ENCODE peak calls at places on chromosomes 2 and 18, in six cellular contexts. T, O, M, Y, F and V are unnamed samples.

GRCh38 chr2:186841940-186842339 is 7.0 kb downstream of the ZSWIM2 start:
- DNase-seq in T (peak; percentile 81), M (no peak), Y (no peak), F (no peak), O (no peak), V (no peak)

GRCh38 chr2:161085041-161085598 is 75.1 kb upstream of the TANK start:
- DNase-seq in O (no peak), T (peak; percentile 28), M (no peak), Y (no peak), F (no peak), V (no peak)

GRCh38 chr2:113240915-113241911 is 37.5 kb downstream of the PAX8 start:
- DNase-seq in M (peak; percentile 13), Y (no peak), F (peak; percentile 87), O (peak; percentile 100), T (peak; percentile 99), V (peak; percentile 58)

GRCh38 chr2:120767486-120768005 is 31.9 kb downstream of the GLI2 start:
- DNase-seq in F (no peak), Y (no peak), T (no peak), O (no peak), M (no peak), V (no peak)

GRCh38 chr2:68466361-68466777 is 725 bp downstream of the FBXO48 start:
- DNase-seq in F (peak; percentile 35), Y (no peak), T (peak; percentile 78), M (no peak), O (no peak), V (peak; percentile 27)

GRCh38 chr18:3747176-3747973 is 297.4 kb downstream of the TGIF1 start:
- DNase-seq in M (no peak), T (peak; percentile 77), Y (no peak), O (no peak), F (no peak), V (peak; percentile 55)

GRCh38 chr18:10241571-10241970 is 212.9 kb upstream of the APCDD1 start:
- DNase-seq in Y (no peak), T (no peak), O (no peak), F (no peak), M (no peak), V (no peak)

GRCh38 chr2:96950391-96951124 is 35.8 kb downstream of the FAM178B start:
- DNase-seq in F (no peak), O (no peak), M (no peak), Y (no peak), T (no peak), V (no peak)

GRCh38 chr2:25228848-25229674 is 60.7 kb upstream of the POMC start:
- DNase-seq in T (peak; percentile 72), M (peak; percentile 80), Y (peak; percentile 68), F (peak; percentile 96), O (peak; percentile 48), V (peak; percentile 70)

GRCh38 chr2:168157070-168157469 is 90.3 kb downstream of the STK39 start:
- DNase-seq in M (no peak), T (no peak), O (no peak), Y (no peak), F (no peak), V (no peak)
- H3K36me3 ChIP-seq in M (no peaks in the 10 kb centered on the region), T (peaks cover 5% of the 10 kb centered on the region), O (no peaks in the 10 kb centered on the region), Y (no peaks in the 10 kb centered on the region), F (no peaks in the 10 kb centered on the region), V (peaks cover 7% of the 10 kb centered on the region)

GRCh38 chr2:61335226-61335625 is 135.7 kb downstream of the USP34 start:
- DNase-seq in T (no peak), F (peak; percentile 33), Y (no peak), O (no peak), M (no peak), V (no peak)
- H3K36me3 ChIP-seq in T (peaks cover 16% of the 10 kb centered on the region), F (no peaks in the 10 kb centered on the region), Y (peaks cover 2% of the 10 kb centered on the region), O (peaks cover 30% of the 10 kb centered on the region), M (peaks cover 66% of the 10 kb centered on the region), V (peaks cover 2% of the 10 kb centered on the region)

GRCh38 chr2:60780741-60781140 is 24.7 kb downstream of the PAPOLG start:
- DNase-seq in M (no peak), O (no peak), T (no peak), F (no peak), Y (no peak), V (no peak)
- H3K36me3 ChIP-seq in M (peaks cover 72% of the 10 kb centered on the region), O (peaks cover 18% of the 10 kb centered on the region), T (peaks cover 36% of the 10 kb centered on the region), F (peaks cover 5% of the 10 kb centered on the region), Y (peaks cover 19% of the 10 kb centered on the region), V (peaks cover 10% of the 10 kb centered on the region)

GRCh38 chr2:8802741-8803140 is 34.7 kb downstream of the KIDINS220 start:
- DNase-seq in O (no peak), T (no peak), Y (no peak), F (peak; percentile 6), M (no peak), V (no peak)
- H3K36me3 ChIP-seq in O (no peaks in the 10 kb centered on the region), T (peaks cover 25% of the 10 kb centered on the region), Y (peaks cover 5% of the 10 kb centered on the region), F (peaks cover 1% of the 10 kb centered on the region), M (peaks cover 8% of the 10 kb centered on the region), V (peaks cover 14% of the 10 kb centered on the region)

DNA sequence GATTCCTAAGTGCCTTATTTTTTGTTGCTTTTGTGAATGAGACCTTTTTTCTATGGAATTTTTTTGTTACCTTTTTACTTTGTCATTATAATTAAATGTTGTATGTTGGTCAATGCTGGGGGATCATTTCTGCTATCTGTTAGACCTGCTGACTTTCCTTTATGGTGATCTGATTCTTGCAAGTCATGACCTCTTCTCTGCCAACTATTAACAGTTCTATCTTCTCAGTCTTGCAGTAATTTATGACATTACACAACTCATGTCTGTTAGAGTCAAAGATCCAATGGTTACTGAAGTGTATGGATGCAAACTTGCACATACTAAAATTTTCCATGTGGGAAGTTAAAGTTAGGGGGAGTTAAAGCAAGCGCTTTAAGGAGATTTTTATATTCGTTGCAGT is 18.0 kb downstream of the NPC1 start:
- DNase-seq in T (no peak), F (no peak), M (no peak), O (no peak), Y (no peak), V (no peak)
- H3K36me3 ChIP-seq in T (peaks cover 29% of the 10 kb centered on the region), F (peaks cover 7% of the 10 kb centered on the region), M (peaks cover 59% of the 10 kb centered on the region), O (peaks cover 30% of the 10 kb centered on the region), Y (peaks cover 8% of the 10 kb centered on the region), V (peaks cover 28% of the 10 kb centered on the region)

DNA sequence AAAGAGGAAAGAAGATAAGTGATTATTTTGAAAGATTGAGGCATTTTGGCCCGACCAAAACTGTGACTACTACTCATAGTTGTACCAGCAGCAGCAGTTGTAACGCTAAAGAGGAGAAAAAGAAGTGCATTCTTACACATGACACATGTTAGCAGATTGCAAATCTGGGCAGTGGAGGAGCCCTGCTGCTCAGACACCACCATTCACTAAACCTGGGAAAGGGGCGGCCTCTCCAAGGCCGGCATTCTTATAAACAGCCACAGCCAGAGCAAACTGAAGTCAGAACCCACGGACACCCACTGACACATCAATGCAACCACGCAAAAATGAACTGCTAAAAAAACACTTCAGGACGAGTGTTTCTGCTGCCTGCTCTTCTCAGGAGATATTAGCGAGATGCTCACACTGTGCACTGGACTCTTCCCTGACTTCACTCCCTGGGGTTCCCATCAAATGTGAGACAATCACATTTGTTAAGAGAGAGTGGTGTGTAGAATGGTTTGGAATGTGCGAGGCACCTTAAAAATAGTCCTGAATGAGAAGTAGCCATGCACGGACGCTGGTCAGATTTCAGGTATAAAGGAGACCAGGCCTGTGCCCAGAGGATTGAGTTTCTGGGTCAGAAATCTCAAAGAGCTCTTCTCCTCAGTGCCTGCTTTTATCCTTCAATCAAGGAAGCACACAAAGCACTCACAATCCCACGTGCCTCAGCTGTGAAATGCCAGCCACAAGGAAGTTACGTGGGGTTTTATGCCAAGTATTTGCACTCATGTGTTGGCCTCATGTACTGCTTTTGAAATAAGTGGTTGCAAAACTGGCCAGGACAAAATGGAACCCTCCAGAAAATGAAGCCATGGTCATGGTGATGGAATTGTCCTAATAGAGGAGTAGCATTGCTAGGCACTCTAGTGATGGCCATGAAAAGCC is 83.4 kb downstream of the MTCL1 start:
- DNase-seq in M (no peak), F (no peak), Y (no peak), O (no peak), T (peak; percentile 49), V (no peak)
- H3K36me3 ChIP-seq in M (peaks cover 48% of the 10 kb centered on the region), F (peaks cover 3% of the 10 kb centered on the region), Y (no peaks in the 10 kb centered on the region), O (peaks cover 5% of the 10 kb centered on the region), T (peaks cover 72% of the 10 kb centered on the region), V (no peaks in the 10 kb centered on the region)

GRCh38 chr2:218644721-218645120 is 14.7 kb downstream of the ZNF142 start:
- DNase-seq in O (no peak), T (no peak), F (no peak), Y (peak; percentile 22), M (no peak), V (no peak)
- H3K36me3 ChIP-seq in O (peaks cover 20% of the 10 kb centered on the region), T (peaks cover 72% of the 10 kb centered on the region), F (peaks cover 32% of the 10 kb centered on the region), Y (peaks cover 42% of the 10 kb centered on the region), M (peaks cover 74% of the 10 kb centered on the region), V (peaks cover 30% of the 10 kb centered on the region)

GRCh38 chr2:240519396-240520142 is 38.2 kb downstream of the ANKMY1 start:
- DNase-seq in Y (no peak), M (no peak), T (peak; percentile 40), O (no peak), F (no peak), V (no peak)

GRCh38 chr2:240520974-240521350 is 36.8 kb downstream of the ANKMY1 start:
- DNase-seq in F (no peak), Y (no peak), T (no peak), M (no peak), O (no peak), V (no peak)

GRCh38 chr2:240522406-240522805 is 35.4 kb downstream of the ANKMY1 start:
- DNase-seq in Y (no peak), O (no peak), T (no peak), M (no peak), F (no peak), V (no peak)

GRCh38 chr2:240518981-240519380 is 38.8 kb downstream of the ANKMY1 start:
- DNase-seq in M (no peak), Y (no peak), O (no peak), T (no peak), F (no peak), V (no peak)

GRCh38 chr2:240520143-240520973 is 37.4 kb downstream of the ANKMY1 start:
- DNase-seq in F (peak; percentile 22), O (no peak), Y (no peak), T (no peak), M (peak; percentile 15), V (no peak)
- H3K36me3 ChIP-seq in F (no peaks in the 10 kb centered on the region), O (no peaks in the 10 kb centered on the region), Y (no peaks in the 10 kb centered on the region), T (peaks cover 10% of the 10 kb centered on the region), M (no peaks in the 10 kb centered on the region), V (peaks cover 6% of the 10 kb centered on the region)